ENCODE peak calls at places on chromosome 17, in six cellular contexts. L is CD8-positive, alpha-beta T cell; Y is lower leg skin; G is AG10803; D is colonic mucosa; H is choroid plexus epithelial cell. B is an unnamed sample.

GRCh38 chr17:57892820-57893595 is 43.2 kb upstream of the MRPS23 start:
- DNase-seq in L (no peak), Y (peak), G (peak), D (peak), H (peak), B (no peak)

GRCh38 chr17:34665150-34665802 is 85.9 kb downstream of the TMEM132E start:
- DNase-seq in L (no peak), Y (no peak), G (no peak), D (no peak), H (no peak), B (no peak)

GRCh38 chr17:76726766-76727718 is at the start of gene METTL23:
- DNase-seq in L (peak), Y (peak), G (peak), D (peak), H (peak), B (peak)

GRCh38 chr17:83144421-83145357 is 65.3 kb downstream of the METRNL start:
- DNase-seq in L (no peak), Y (peak), G (peak), D (no peak), H (peak), B (peak)

GRCh38 chr17:31475378-31476162 is 84.1 kb downstream of the RAB11FIP4 start:
- DNase-seq in L (no peak), Y (no peak), G (peak), D (no peak), H (no peak), B (no peak)

GRCh38 chr17:73820686-73821448 is 176.6 kb upstream of the SDK2 start:
- DNase-seq in L (no peak), Y (peak), G (peak), D (peak), H (peak), B (no peak)

GRCh38 chr17:63774982-63775290 is 966 bp downstream of the DDX42 start:
- DNase-seq in L (no peak), Y (no peak), G (peak), D (no peak), H (no peak), B (no peak)

GRCh38 chr17:4566785-4567184 is 6.4 kb upstream of the GGT6 start:
- DNase-seq in L (no peak), Y (no peak), G (peak), D (peak), H (peak), B (peak)

GRCh38 chr17:58254803-58255202 is 16.4 kb downstream of the LPO start:
- DNase-seq in L (no peak), Y (peak), G (no peak), D (no peak), H (no peak), B (no peak)

GRCh38 chr17:77366206-77366557 is 225.4 kb downstream of the SEC14L1 start:
- DNase-seq in L (no peak), Y (no peak), G (no peak), D (no peak), H (peak), B (no peak)

GRCh38 chr17:51610155-51610554 is 349.8 kb downstream of the UTP18 start:
- DNase-seq in L (no peak), Y (no peak), G (no peak), D (no peak), H (no peak), B (no peak)

GRCh38 chr17:12664252-12664651 is 1.4 kb upstream of the MYOCD start:
- DNase-seq in L (no peak), Y (no peak), G (no peak), D (no peak), H (no peak), B (no peak)

GRCh38 chr17:64503821-64504768 is 2.0 kb downstream of the DDX5 start:
- DNase-seq in L (no peak), Y (no peak), G (peak), D (no peak), H (peak), B (no peak)

GRCh38 chr17:79003661-79004411 is 5.7 kb downstream of the CANT1 start:
- DNase-seq in L (no peak), Y (peak), G (no peak), D (peak), H (no peak), B (no peak)

GRCh38 chr17:78903101-78903779 is at the start of gene CEP295NL:
- DNase-seq in L (no peak), Y (no peak), G (peak), D (no peak), H (peak), B (no peak)

GRCh38 chr17:67443931-67444597 is 67.0 kb downstream of the PITPNC1 start:
- DNase-seq in L (no peak), Y (peak), G (peak), D (no peak), H (peak), B (no peak)

GRCh38 chr17:50774225-50774803 is 7.0 kb upstream of the ANKRD40CL start:
- DNase-seq in L (no peak), Y (peak), G (no peak), D (no peak), H (no peak), B (no peak)

GRCh38 chr17:41500131-41500911 is 5.1 kb downstream of the KRT13 start:
- DNase-seq in L (no peak), Y (no peak), G (peak), D (no peak), H (peak), B (no peak)

GRCh38 chr17:78176548-78177025 is 8.2 kb downstream of the SYNGR2 start:
- DNase-seq in L (peak), Y (peak), G (peak), D (peak), H (peak), B (peak)

GRCh38 chr17:2982854-2983636 is 80.4 kb downstream of the OR1D5 start:
- DNase-seq in L (no peak), Y (peak), G (peak), D (peak), H (no peak), B (no peak)

GRCh38 chr17:72516772-72517399 is 396.1 kb downstream of the SOX9 start:
- DNase-seq in L (no peak), Y (no peak), G (peak), D (no peak), H (peak), B (no peak)

GRCh38 chr17:13429201-13429600 is 172.5 kb downstream of the HS3ST3A1 start:
- DNase-seq in L (no peak), Y (no peak), G (peak), D (no peak), H (peak), B (no peak)

GRCh38 chr17:45016823-45017222 is 34.6 kb downstream of the DCAKD start:
- DNase-seq in L (no peak), Y (no peak), G (peak), D (no peak), H (no peak), B (no peak)

GRCh38 chr17:36534881-36535668 is at the start of gene PIGW:
- DNase-seq in L (peak), Y (peak), G (peak), D (peak), H (peak), B (peak)
- TF ChIP-seq CTCF in L (no peak), Y (no peak), G (no peak), D (no peak), H (peak), B (peak)

GRCh38 chr17:29593546-29594440 is 861 bp downstream of the ANKRD13B start:
- DNase-seq in L (no peak), Y (no peak), G (no peak), D (no peak), H (peak), B (no peak)
- TF ChIP-seq CTCF in L (no peak), Y (no peak), G (peak), D (no peak), H (peak), B (peak)

GRCh38 chr17:8426802-8427201 is 8.9 kb upstream of the NDEL1 start:
- DNase-seq in L (no peak), Y (no peak), G (no peak), D (no peak), H (no peak), B (no peak)
- TF ChIP-seq CTCF in L (no peak), Y (no peak), G (no peak), D (no peak), H (no peak), B (no peak)

DNA sequence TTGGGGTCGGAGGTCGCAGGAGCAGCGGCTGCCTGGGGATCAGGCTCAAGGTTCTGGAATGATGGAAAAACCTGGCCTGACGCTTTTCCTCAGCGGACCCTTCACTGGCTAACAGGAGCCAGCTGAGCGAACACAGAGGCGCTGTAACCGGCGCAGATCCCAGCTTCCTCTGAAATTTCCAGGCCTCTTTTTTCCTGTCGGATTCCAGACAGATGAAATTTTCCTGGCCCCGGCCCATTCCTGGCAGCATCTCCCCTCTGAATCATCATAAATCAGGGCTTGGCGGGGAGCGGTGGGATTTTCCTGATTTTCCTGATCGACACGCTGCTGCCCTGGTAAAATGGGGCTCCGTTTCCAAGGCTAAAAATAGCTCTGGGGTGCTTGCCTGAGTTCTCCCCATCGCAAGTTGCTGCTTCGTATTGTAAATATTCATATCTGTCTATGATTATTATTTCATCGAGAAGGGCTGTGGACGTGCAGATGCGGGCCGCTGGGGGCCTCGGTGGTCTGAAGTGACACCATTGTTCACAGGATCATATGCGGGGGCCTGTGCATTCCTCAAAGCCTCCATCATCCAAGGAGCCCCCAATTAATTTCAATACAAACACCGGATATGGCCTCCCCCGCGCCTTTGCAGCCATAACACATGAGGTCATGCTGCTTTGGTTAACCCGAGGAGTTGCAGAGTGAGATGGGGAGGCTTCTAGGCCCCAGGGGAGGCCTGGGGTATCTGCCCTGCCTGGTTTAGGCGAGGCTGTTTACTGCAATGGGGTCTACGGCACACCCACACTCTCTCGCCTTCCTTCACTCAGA is 45.8 kb upstream of the ETV4 start:
- DNase-seq in L (no peak), Y (peak), G (peak), D (peak), H (peak), B (no peak)
- TF ChIP-seq CTCF in L (no peak), Y (no peak), G (peak), D (no peak), H (peak), B (no peak)

DNA sequence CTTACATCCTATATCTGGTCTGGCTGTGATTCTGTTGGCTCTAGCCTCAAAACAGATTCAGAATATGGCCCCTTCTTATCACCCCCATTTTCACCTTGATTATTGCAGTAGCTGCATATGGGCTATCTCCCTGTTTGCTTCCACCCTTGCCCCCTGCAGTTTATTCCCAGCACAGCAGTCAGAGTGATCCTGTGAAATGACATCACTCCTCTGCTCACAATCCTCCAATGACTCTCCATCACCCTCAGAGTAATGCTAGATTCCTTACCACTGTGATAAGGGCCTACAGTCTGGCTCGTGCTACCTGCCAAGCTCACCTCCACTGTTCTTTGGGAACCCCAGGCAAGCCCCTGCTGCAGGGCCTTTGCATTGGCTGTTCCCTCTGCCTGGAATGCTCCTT is 92.5 kb downstream of the ASIC2 start:
- DNase-seq in L (no peak), Y (peak), G (no peak), D (no peak), H (no peak), B (no peak)
- TF ChIP-seq CTCF in L (no peak), Y (no peak), G (peak), D (no peak), H (no peak), B (no peak)

GRCh38 chr17:81040791-81041337 is 5.9 kb downstream of the BAIAP2 start:
- DNase-seq in L (no peak), Y (no peak), G (no peak), D (no peak), H (no peak), B (peak)
- TF ChIP-seq CTCF in L (no peak), Y (no peak), G (peak), D (peak), H (peak), B (peak)

DNA sequence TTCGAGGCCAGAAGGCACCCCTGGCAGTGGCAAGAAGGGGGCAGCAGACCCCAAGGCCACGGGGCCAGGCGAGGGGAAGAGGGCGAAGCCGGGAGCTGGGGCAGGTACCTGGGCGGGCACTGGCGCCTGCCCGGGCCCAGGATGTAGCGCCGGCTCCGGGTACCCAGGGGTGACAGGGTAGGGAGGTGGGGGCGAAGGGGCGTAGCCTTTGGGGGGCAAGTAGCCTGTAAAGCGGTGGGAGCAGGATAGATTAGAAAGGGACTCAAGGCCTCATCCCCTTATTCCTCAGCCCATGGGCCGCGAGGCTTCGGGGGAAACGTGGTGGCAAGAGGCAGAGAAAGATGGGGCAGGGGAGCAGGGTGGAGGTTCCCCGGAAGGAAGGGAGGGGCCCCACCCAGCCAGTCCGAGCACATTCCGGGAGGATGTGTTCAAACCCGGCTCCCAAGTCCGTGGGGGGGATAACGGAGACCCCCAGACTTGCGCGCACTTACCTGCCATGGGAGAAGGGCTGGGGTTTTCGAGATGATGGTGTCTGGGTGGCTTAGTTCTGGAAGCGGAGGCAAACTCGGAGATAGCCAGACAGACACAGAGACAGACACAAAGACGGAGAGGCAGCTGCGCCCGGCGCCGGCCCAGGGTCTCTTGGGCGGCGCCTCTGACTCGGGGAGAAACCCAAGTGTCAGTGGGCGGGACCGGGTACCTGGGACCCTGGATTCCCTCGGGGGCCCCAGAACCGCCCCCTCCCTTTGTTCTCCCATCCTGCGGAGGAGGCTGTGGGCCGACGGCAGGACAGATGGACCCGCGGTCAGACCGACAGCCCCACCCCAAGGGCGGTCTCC is 493 bp downstream of the PLSCR3 start:
- DNase-seq in L (no peak), Y (no peak), G (no peak), D (peak), H (peak), B (peak)
- TF ChIP-seq CTCF in L (no peak), Y (no peak), G (no peak), D (no peak), H (peak), B (peak)

GRCh38 chr17:48561894-48562810 is 16.0 kb downstream of the HOXB4 start:
- DNase-seq in L (no peak), Y (no peak), G (peak), D (no peak), H (no peak), B (no peak)
- TF ChIP-seq CTCF in L (no peak), Y (no peak), G (peak), D (no peak), H (no peak), B (no peak)

B was measured in GM10248.